ENCODE peak calls at places on chromosomes 6 and 20, in five cellular contexts. X is effector memory CD4-positive, alpha-beta T cell; S is sigmoid colon; J is GM23248; Y is right atrium auricular region. F is an unnamed sample.

GRCh38 chr20:45935416-45936046 is 1.0 kb downstream of the PCIF1 start:
- DNase-seq in J (peak), X (no peak), Y (no peak), S (no peak), F (no peak)

GRCh38 chr6:150078788-150079187 is 9.9 kb upstream of the ULBP3 start:
- DNase-seq in X (no peak), Y (no peak), J (no peak), S (no peak), F (no peak)

GRCh38 chr6:36851149-36851614 is 11.9 kb upstream of the CPNE5 start:
- DNase-seq in S (peak), Y (peak), J (peak), X (no peak), F (no peak)

GRCh38 chr6:26123675-26124549 is 36.7 kb downstream of the HFE start:
- DNase-seq in S (peak), J (peak), X (peak), Y (peak), F (peak)

GRCh38 chr6:39997101-39997635 is 62.9 kb upstream of the MOCS1 start:
- DNase-seq in J (no peak), S (no peak), X (no peak), Y (no peak), F (no peak)

GRCh38 chr6:128131566-128131965 is 230.7 kb upstream of the THEMIS start:
- DNase-seq in S (no peak), X (no peak), J (peak), Y (no peak), F (no peak)

GRCh38 chr20:59787186-59787890 is 146.1 kb downstream of the SYCP2 start:
- DNase-seq in X (no peak), Y (peak), S (no peak), J (no peak), F (peak)

GRCh38 chr6:14025160-14025559 is 92.4 kb upstream of the CD83 start:
- DNase-seq in S (no peak), Y (no peak), J (no peak), X (no peak), F (no peak)

GRCh38 chr20:57224641-57225138 is 41.8 kb downstream of the BMP7 start:
- DNase-seq in J (peak), X (no peak), Y (no peak), S (no peak), F (no peak)

GRCh38 chr6:115896538-115897129 is 164.1 kb downstream of the FRK start:
- DNase-seq in J (peak), X (no peak), Y (no peak), S (no peak), F (peak)

GRCh38 chr6:107179004-107179403 is 63.7 kb upstream of the BEND3 start:
- DNase-seq in Y (no peak), S (no peak), J (peak), X (no peak), F (no peak)

GRCh38 chr6:26155066-26155925 is 68.1 kb downstream of the HFE start:
- DNase-seq in Y (no peak), X (no peak), S (peak), J (peak), F (peak)

GRCh38 chr20:32098786-32099185 is 10.7 kb upstream of the TM9SF4 start:
- DNase-seq in J (no peak), Y (no peak), S (no peak), X (no peak), F (no peak)

GRCh38 chr6:158808918-158809678 is 10.1 kb downstream of the EZR start:
- DNase-seq in S (no peak), J (peak), X (peak), Y (no peak), F (no peak)

GRCh38 chr6:142013286-142013685 is 119.4 kb upstream of the GJE1 start:
- DNase-seq in J (peak), X (no peak), S (no peak), Y (no peak), F (no peak)

GRCh38 chr6:110563711-110564110 is 87.3 kb upstream of the SLC22A16 start:
- DNase-seq in Y (no peak), X (no peak), J (no peak), S (no peak), F (no peak)

GRCh38 chr6:79421707-79422484 is 115.3 kb downstream of the LCA5 start:
- DNase-seq in J (peak), X (no peak), Y (no peak), S (no peak), F (no peak)

GRCh38 chr20:36720510-36720909 is 25.4 kb downstream of the NDRG3 start:
- DNase-seq in J (peak), Y (no peak), S (no peak), X (no peak), F (no peak)

GRCh38 chr6:6684365-6684833 is 95.9 kb downstream of the LY86 start:
- DNase-seq in J (no peak), X (no peak), Y (no peak), S (no peak), F (no peak)

GRCh38 chr6:97405818-97406409 is 122.9 kb upstream of the MMS22L start:
- DNase-seq in S (no peak), J (no peak), Y (no peak), X (no peak), F (no peak)

GRCh38 chr6:40755046-40755681 is 168.0 kb upstream of the LRFN2 start:
- DNase-seq in Y (no peak), S (peak), X (no peak), J (peak), F (no peak)

GRCh38 chr20:62792182-62792939 is 3.9 kb upstream of the MRGBP start:
- DNase-seq in Y (no peak), S (no peak), X (no peak), J (peak), F (no peak)

GRCh38 chr6:7974553-7974931 is 64.0 kb upstream of the TXNDC5 start:
- DNase-seq in Y (no peak), J (no peak), X (no peak), S (no peak), F (no peak)

GRCh38 chr6:150590448-150590847 is 9.2 kb upstream of the PLEKHG1 start:
- DNase-seq in S (no peak), Y (no peak), X (no peak), J (no peak), F (no peak)

GRCh38 chr6:108250240-108250866 is 10.5 kb downstream of the SNX3 start:
- DNase-seq in J (peak), Y (no peak), S (no peak), X (no peak), F (no peak)

GRCh38 chr6:27867941-27868705 is 44.1 kb downstream of the OR2B2 start:
- DNase-seq in Y (no peak), X (no peak), S (no peak), J (no peak), F (no peak)

GRCh38 chr6:27873101-27874030 is 38.8 kb downstream of the OR2B2 start:
- DNase-seq in J (peak), S (no peak), X (peak), Y (no peak), F (no peak)

GRCh38 chr6:27871919-27872633 is 40.1 kb downstream of the OR2B2 start:
- DNase-seq in Y (peak), X (peak), S (peak), J (peak), F (peak)

GRCh38 chr6:27870486-27870885 is 41.7 kb downstream of the OR2B2 start:
- DNase-seq in J (no peak), X (no peak), S (no peak), Y (no peak), F (no peak)

GRCh38 chr6:27872634-27873028 is 39.6 kb downstream of the OR2B2 start:
- DNase-seq in Y (no peak), J (no peak), X (no peak), S (no peak), F (no peak)
- H3K4me3 ChIP-seq in Y (peak), J (peak), X (peak), S (peak), F (peak)

DNA sequence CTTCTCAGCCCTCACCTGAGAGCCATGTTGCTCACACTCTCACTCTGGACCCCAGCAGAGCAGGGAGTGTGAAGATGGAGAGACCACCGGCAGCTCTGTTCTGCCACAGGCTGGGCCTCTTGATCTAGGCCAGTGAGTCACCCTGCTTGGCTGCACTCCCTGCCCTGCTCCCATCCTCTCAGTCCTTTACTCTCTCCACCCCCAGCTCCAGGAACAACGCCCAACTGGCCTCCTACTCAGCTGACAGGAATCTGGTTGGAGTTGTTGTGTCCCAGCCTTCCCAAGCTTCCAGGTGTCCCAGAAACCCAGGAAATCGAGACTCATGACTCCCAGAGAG is at the start of gene PSORS1C1:
- DNase-seq in Y (peak), X (no peak), J (peak), S (peak), F (peak)
- H3K4me3 ChIP-seq in Y (peak), X (no peak), J (peak), S (peak), F (peak)

DNA sequence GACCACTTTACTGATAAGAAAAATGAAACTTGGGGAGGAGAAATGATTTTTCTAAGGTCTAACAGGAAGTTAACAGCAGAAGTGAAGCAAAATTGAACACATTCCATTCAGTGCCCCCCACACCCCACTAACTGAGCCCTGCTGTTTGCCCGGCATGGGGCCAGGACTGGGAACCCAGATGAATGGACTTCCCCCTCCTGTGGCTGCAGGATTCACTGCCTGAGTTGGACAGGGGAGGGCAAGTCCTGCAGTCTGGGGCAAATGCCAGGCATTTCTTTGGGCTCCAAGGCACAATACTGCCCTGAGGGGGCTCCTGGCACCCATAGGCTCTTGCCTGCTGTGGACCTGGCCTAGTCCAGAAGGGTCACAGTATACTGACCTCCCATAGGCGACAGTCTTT is 28.3 kb downstream of the FYN start:
- DNase-seq in X (no peak), Y (no peak), S (no peak), J (no peak), F (no peak)
- H3K4me3 ChIP-seq in X (peak), Y (no peak), S (no peak), J (no peak), F (no peak)

GRCh38 chr6:34316442-34317171 is 67.8 kb upstream of the SMIM29 start:
- DNase-seq in S (no peak), Y (no peak), X (no peak), J (no peak), F (no peak)

GRCh38 chr6:34315256-34315655 is 66.5 kb upstream of the SMIM29 start:
- DNase-seq in Y (no peak), X (no peak), J (no peak), S (no peak), F (no peak)

GRCh38 chr6:34317882-34318491 is 69.2 kb upstream of the SMIM29 start:
- DNase-seq in X (no peak), S (no peak), J (peak), Y (no peak), F (no peak)

GRCh38 chr6:34317172-34317477 is 68.3 kb upstream of the SMIM29 start:
- DNase-seq in X (no peak), J (no peak), Y (no peak), S (no peak), F (no peak)

DNA sequence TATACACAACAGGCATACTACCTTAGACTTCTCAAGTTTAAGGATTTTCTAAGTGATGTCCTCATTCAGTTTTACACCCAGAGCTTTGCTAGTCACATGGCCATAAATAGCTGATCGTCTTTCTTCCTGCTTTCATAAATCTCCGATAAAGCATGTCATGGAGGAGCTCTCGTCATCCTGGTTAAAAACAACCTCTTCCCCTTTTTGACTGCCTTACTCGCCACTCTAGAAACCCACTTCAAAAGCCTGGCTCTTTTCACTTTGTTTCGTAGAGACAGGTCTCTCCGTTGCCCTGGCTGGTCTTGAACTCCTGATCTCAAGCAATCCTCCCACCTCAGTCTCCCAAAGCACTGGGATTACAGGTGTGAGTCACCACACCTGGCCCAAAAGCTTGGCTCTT is 67.0 kb upstream of the SMIM29 start:
- DNase-seq in Y (no peak), S (no peak), X (no peak), J (no peak), F (no peak)
- H3K4me3 ChIP-seq in Y (no peak), S (no peak), X (no peak), J (no peak), F (no peak)

GRCh38 chr20:13875265-13875811 is 90.5 kb downstream of the NDUFAF5 start:
- DNase-seq in J (no peak), X (no peak), Y (no peak), S (no peak), F (no peak)

GRCh38 chr20:13877789-13878188 is 93.0 kb downstream of the NDUFAF5 start:
- DNase-seq in X (no peak), Y (no peak), J (no peak), S (peak), F (no peak)

GRCh38 chr20:13878600-13878999 is 93.8 kb downstream of the NDUFAF5 start:
- DNase-seq in S (no peak), J (no peak), Y (no peak), X (no peak), F (no peak)

GRCh38 chr20:13873814-13874213 is 89.0 kb downstream of the NDUFAF5 start:
- DNase-seq in S (no peak), Y (no peak), X (no peak), J (no peak), F (no peak)

DNA sequence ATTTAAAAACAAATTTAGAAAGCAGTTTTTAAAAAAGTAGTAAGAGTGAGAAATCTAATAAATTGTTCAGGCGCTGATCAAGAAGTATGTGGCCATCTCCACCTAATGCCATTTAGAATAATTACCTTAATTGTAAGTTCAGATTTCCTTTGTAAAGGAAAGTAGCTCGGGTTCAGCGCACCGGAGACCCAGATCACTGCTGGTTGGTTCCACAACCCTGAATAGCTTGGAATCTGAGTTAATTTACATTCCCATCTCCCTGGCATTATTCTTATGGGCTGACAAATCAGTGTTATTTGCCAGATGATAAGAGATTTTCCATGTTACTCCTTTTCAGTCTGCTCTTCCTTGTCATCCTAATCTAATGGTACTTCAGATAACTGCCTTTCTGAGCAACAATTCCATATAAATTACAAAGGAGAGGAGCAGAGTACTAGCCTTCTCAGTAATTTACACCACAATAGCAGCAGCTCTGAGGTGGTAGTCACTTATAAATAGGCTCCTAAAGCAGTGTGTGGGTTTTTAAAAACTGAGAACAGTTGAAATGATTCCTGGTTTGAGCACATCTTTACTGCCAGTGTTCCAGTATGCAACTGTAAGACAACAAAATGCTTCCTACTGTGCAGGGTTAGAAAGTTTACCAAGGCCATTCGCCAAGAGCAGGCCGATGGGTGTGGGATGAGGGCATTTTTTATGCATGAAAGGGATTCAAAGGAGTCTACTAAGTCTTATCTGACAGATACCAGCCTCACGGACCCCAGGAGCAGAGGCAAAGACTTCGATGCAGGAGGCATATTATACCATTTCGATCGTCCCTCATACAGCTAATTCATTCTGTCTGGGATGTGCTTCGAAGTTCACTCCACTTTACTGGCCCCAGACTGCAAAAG is 89.7 kb downstream of the NDUFAF5 start:
- DNase-seq in J (no peak), S (no peak), X (no peak), Y (no peak), F (no peak)
- H3K4me3 ChIP-seq in J (no peak), S (no peak), X (no peak), Y (no peak), F (no peak)

GRCh38 chr6:98831057-98832031 is 3.0 kb upstream of the POU3F2 start:
- DNase-seq in J (no peak), S (no peak), X (no peak), Y (no peak), F (no peak)

GRCh38 chr6:98835149-98836024 is 1.0 kb downstream of the POU3F2 start:
- DNase-seq in X (no peak), Y (no peak), J (no peak), S (peak), F (no peak)

GRCh38 chr6:98834060-98835031 is at the start of gene POU3F2:
- DNase-seq in Y (no peak), J (peak), X (peak), S (peak), F (peak)

GRCh38 chr6:98833101-98834059 is 994 bp upstream of the POU3F2 start:
- DNase-seq in S (peak), J (peak), X (no peak), Y (no peak), F (no peak)

DNA sequence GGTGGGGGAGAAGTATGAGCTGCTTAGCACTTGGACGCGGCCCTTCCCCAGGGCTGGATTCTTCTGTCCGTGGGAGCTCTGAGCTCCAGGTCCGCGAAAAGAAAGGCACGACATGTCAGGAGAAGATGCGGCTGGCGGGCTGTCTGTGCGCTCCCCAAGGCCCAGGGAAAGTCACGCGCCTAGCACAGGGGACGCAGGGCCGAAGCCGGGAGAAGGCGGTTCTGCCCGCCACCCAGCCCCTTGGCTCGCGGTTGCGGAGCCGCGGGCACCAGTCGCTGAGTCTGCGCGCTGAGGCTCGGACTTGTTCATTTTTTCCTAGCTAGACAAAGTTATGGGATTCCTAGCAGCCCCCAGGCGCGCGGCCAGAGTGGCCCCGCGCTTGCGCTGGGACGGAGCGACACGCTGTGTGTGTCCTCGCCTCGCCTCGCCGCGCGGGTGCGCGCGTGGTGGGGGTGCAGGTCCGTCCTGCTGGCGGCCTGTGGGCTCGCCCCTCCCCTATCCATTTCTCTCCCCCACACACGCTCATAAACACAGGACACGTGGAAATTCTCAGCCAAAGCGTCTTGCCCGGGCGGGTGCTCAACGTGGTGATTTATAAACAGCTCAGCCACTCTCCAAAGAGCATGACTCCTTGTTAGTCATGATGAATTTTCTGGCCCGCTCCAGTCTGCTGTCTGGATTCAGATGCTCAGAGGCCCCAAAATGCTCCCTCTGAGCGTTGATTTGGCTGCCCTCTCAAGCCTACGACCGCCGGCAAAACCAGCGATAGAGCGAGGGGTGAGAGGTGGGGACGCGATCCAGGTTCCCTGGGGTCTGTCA is 1.9 kb upstream of the POU3F2 start:
- DNase-seq in X (no peak), S (peak), Y (no peak), J (peak), F (no peak)
- H3K4me3 ChIP-seq in X (peak), S (peak), Y (peak), J (peak), F (peak)

DNA sequence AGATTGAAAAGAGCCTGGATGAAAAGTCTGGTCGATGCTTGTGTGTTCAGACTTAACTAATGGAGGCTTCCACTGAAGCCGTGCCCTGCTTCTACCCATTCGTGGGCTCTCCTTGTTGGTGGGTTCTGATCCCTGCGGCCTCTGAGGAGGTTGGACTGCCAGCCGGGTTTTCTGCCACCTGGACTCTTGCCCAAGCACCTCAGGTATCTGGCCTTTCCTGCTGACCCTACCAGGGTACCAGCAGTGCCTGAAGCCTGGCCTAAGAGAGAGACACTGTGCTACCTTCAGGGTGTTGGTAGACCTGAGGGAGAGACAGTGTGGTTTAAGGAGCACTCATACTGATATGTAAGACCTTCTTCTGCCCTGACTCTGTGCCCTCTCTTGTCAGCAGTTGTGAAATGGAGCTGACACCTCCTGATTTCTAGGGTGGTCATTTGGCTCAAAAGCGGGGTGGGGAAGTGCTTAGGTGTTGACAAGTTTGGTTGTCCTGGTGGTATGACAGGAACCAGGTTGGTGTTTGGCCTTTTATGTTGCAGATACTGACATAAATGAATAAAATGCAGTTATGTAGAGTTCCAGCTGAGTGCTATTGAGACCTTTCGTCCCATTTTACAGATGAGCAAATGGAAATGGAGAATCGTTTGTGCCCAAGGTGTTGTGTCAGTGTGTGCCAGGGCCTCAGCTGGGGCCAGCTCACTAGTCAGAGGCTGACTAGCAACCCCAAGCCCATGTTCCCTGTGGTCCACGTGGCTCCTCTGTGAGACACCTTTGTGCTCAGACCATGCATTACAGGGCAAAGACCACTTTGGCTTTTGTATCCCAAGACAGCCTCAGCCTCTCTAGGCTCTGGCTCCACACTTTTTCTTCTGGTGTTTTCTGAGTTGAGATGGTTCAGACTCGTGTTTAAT is 3.1 kb downstream of the PLCG1 start:
- DNase-seq in Y (no peak), J (no peak), S (peak), X (no peak), F (no peak)
- H3K4me3 ChIP-seq in Y (no peak), J (no peak), S (no peak), X (peak), F (peak)

F was measured in tibial nerve.